ENCODE peak calls at places on chromosomes 11 and 22, in ten cellular contexts. B is prostate gland, U is esophagus squamous epithelium, Y is tibial nerve, Z is suprapubic skin, J is heart left ventricle, S is transverse colon, N is spleen, L is GM12878, G is sigmoid colon. P is an unnamed sample.

GRCh38 chr11:2807276-2807681 is 78.3 kb downstream of the CDKN1C start:
- DNase-seq in B (peak), U (no peak), Y (peak), Z (peak), J (peak), S (peak), N (peak), L (no peak), G (peak), P (peak)

GRCh38 chr11:43404836-43405479 is 46.2 kb downstream of the TTC17 start:
- DNase-seq in B (no peak), U (no peak), Y (no peak), Z (no peak), J (no peak), S (no peak), N (no peak), L (no peak), G (no peak), P (no peak)

GRCh38 chr22:49582171-49582570 is 245.5 kb downstream of the BRD1 start:
- DNase-seq in B (no peak), U (no peak), Y (no peak), Z (no peak), J (no peak), S (peak), N (no peak), L (no peak), G (no peak), P (no peak)

GRCh38 chr11:86606849-86607481 is 65.5 kb downstream of the ME3 start:
- DNase-seq in B (no peak), U (no peak), Y (no peak), Z (no peak), J (no peak), S (no peak), N (no peak), L (no peak), G (no peak), P (no peak)

GRCh38 chr11:10387209-10388083 is 67.6 kb upstream of the AMPD3 start:
- DNase-seq in B (no peak), U (no peak), Y (peak), Z (peak), J (peak), S (peak), N (no peak), L (no peak), G (peak), P (peak)

GRCh38 chr11:122797651-122798050 is 40.6 kb upstream of the CRTAM start:
- DNase-seq in B (no peak), U (no peak), Y (no peak), Z (no peak), J (no peak), S (no peak), N (no peak), L (no peak), G (no peak), P (no peak)

GRCh38 chr11:3855808-3856491 is 486 bp downstream of the STIM1 start:
- DNase-seq in B (no peak), U (no peak), Y (no peak), Z (peak), J (peak), S (peak), N (peak), L (no peak), G (peak), P (peak)

GRCh38 chr11:72585762-72586590 is 88.2 kb downstream of the PDE2A start:
- DNase-seq in B (peak), U (no peak), Y (peak), Z (no peak), J (peak), S (peak), N (peak), L (peak), G (peak), P (peak)

GRCh38 chr11:17443926-17444690 is 32.5 kb downstream of the ABCC8 start:
- DNase-seq in B (no peak), U (no peak), Y (no peak), Z (no peak), J (no peak), S (no peak), N (no peak), L (no peak), G (no peak), P (no peak)

GRCh38 chr11:3994030-3994640 is 100.5 kb upstream of the RRM1 start:
- DNase-seq in B (no peak), U (no peak), Y (no peak), Z (no peak), J (no peak), S (no peak), N (no peak), L (no peak), G (no peak), P (no peak)

GRCh38 chr11:134499990-134500389 is 87.9 kb upstream of the B3GAT1 start:
- DNase-seq in B (no peak), U (no peak), Y (no peak), Z (no peak), J (no peak), S (no peak), N (peak), L (no peak), G (peak), P (peak)

GRCh38 chr22:44584256-44584902 is 86.3 kb upstream of the RTL6 start:
- DNase-seq in B (no peak), U (no peak), Y (no peak), Z (peak), J (peak), S (no peak), N (peak), L (no peak), G (peak), P (no peak)

GRCh38 chr11:65180877-65181568 is 705 bp upstream of the CAPN1 start:
- DNase-seq in B (peak), U (no peak), Y (peak), Z (peak), J (peak), S (peak), N (peak), L (peak), G (peak), P (peak)

GRCh38 chr11:120244476-120244875 is 4.5 kb downstream of the POU2F3 start:
- DNase-seq in B (no peak), U (no peak), Y (no peak), Z (no peak), J (no peak), S (no peak), N (peak), L (no peak), G (no peak), P (no peak)

GRCh38 chr22:46067159-46068111 is 82.9 kb upstream of the PPARA start:
- DNase-seq in B (no peak), U (no peak), Y (no peak), Z (no peak), J (peak), S (peak), N (peak), L (no peak), G (peak), P (peak)

GRCh38 chr11:77799338-77799737 is 21.2 kb downstream of the RSF1 start:
- DNase-seq in B (no peak), U (no peak), Y (no peak), Z (no peak), J (no peak), S (no peak), N (no peak), L (no peak), G (no peak), P (no peak)

GRCh38 chr11:45662665-45663485 is 2.5 kb downstream of the CHST1 start:
- DNase-seq in B (no peak), U (no peak), Y (no peak), Z (no peak), J (no peak), S (no peak), N (peak), L (no peak), G (peak), P (no peak)

GRCh38 chr11:85407648-85408047 is 219.5 kb downstream of the DLG2 start:
- DNase-seq in B (no peak), U (no peak), Y (no peak), Z (no peak), J (no peak), S (no peak), N (no peak), L (no peak), G (no peak), P (no peak)

DNA sequence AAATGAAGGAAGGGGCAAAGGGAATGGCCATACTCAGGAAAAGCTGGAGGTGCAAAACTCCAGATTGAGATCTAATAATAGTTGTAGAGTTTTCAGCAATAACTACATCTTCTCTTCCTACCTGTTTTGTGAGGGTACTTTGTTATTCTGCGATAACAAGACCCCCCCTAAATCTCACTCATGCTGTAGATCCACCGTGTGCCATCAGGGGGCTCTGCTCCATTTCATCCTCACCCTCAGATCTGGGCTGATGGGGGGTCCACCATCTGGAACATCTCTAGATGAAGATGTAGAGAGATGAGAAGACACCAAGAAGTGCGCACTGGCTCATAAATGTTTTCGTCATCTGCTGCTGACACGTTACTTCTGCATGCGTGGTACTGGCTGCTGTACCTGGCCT is 135.9 kb upstream of the KIRREL3 start:
- DNase-seq in B (no peak), U (no peak), Y (no peak), Z (no peak), J (no peak), S (no peak), N (no peak), L (no peak), G (no peak), P (no peak)
- TF ChIP-seq CTCF in B (no peak), U (no peak), Y (no peak), Z (no peak), J (no peak), S (no peak), N (no peak), L (no peak), G (no peak), P (no peak)

GRCh38 chr11:118359295-118359958 is at the start of gene UBE4A:
- DNase-seq in B (peak), U (peak), Y (peak), Z (peak), J (peak), S (peak), N (peak), L (peak), G (peak), P (peak)
- TF ChIP-seq POLR2A in B (peak), U (peak), Y (peak), Z (peak), J (peak), S (peak), N (peak), L (peak), G (no peak), P (peak)

GRCh38 chr11:94793002-94793401 is 24.8 kb downstream of the AMOTL1 start:
- DNase-seq in B (no peak), U (no peak), Y (no peak), Z (no peak), J (no peak), S (no peak), N (no peak), L (no peak), G (no peak), P (no peak)
- H3K27ac ChIP-seq in B (peak), U (no peak), Y (no peak), Z (peak), J (peak), S (peak), N (peak), L (no peak), G (peak), P (no peak)

GRCh38 chr11:60629399-60629798 is 70.0 kb upstream of the MS4A8 start:
- DNase-seq in B (no peak), U (no peak), Y (no peak), Z (no peak), J (no peak), S (no peak), N (no peak), L (no peak), G (no peak), P (no peak)

DNA sequence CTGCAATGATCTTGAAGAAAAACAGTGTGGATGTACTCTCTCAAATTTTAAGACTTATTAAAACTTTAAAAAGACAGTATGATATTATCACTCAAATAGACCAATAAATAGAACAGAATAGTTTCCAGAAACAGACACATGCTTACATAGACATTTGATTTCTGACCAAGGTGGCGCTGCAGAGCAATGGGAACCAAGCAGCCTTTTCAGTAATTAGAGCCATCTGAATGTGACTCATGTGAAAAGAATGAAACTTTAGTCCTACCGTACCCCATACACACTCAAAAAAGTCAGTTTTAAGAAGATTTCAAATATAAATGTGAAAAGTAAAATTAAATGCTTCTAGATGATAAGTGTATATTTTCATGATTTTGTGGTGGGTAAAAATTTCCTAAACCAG is 74.2 kb upstream of the MS4A8 start:
- DNase-seq in B (peak), U (no peak), Y (peak), Z (no peak), J (no peak), S (no peak), N (no peak), L (no peak), G (no peak), P (no peak)
- TF ChIP-seq CTCF in B (no peak), U (no peak), Y (no peak), Z (no peak), J (no peak), S (no peak), N (no peak), L (peak), G (no peak), P (no peak)

DNA sequence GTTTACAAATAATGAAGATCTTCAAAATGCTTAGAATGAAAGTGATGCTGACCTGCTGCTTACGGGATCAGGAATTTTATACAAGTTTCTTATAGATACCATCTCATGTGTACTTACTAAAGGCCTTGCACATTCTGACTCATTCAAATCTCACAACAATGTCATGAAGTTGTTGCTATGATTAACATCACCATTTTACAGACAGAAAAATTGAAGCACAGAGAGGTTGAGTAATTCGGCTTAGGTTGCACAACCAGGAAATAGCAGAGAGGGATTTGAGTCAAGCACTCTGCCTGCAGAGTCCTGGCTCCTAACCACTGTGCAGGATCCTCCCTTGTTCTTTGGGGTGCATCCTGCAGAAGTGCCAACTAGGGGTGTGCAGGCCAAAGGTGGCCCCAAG is 471.9 kb downstream of the MIAT start:
- DNase-seq in B (no peak), U (no peak), Y (no peak), Z (no peak), J (no peak), S (no peak), N (no peak), L (no peak), G (no peak), P (no peak)
- TF ChIP-seq POLR2A in B (no peak), U (no peak), Y (no peak), Z (no peak), J (no peak), S (no peak), N (no peak), L (no peak), G (no peak), P (no peak)

DNA sequence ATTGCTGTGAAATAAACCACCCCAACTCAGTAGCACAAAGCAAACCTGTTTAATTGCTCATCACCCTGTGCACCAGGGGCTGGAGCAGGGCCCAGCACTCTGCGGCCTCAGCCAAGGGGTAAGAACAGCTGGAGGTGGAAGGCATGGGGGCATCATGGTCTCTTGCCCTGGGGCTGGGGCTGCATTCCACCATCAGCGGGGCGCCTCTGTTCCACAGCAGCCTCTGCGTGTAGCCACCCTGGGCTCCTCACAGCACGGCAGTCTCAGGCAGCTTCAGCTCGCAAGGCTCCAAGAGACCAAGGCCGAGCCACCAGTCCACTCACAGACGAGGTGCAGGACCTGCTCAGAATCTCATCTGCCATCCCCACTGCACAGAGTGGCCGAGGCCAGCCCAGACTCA is 630.7 kb downstream of the TBC1D22A start:
- DNase-seq in B (no peak), U (no peak), Y (no peak), Z (peak), J (no peak), S (no peak), N (peak), L (no peak), G (peak), P (no peak)
- H3K27ac ChIP-seq in B (no peak), U (no peak), Y (no peak), Z (no peak), J (no peak), S (no peak), N (no peak), L (no peak), G (no peak), P (no peak)

GRCh38 chr11:58916637-58917036 is 22.7 kb upstream of the GLYATL1 start:
- DNase-seq in B (no peak), U (no peak), Y (no peak), Z (no peak), J (no peak), S (no peak), N (no peak), L (no peak), G (no peak), P (no peak)
- TF ChIP-seq CTCF in B (no peak), U (no peak), Y (no peak), Z (no peak), J (no peak), S (no peak), N (no peak), L (no peak), G (no peak), P (no peak)

GRCh38 chr11:66505276-66505816 is 5.1 kb upstream of the BBS1 start:
- DNase-seq in B (no peak), U (no peak), Y (no peak), Z (no peak), J (no peak), S (no peak), N (no peak), L (no peak), G (no peak), P (no peak)

GRCh38 chr11:66510990-66511339 is 530 bp downstream of the BBS1 start:
- DNase-seq in B (no peak), U (no peak), Y (no peak), Z (no peak), J (no peak), S (no peak), N (no peak), L (no peak), G (no peak), P (no peak)

GRCh38 chr11:66509131-66509561 is 1.3 kb upstream of the BBS1 start:
- DNase-seq in B (no peak), U (no peak), Y (no peak), Z (no peak), J (no peak), S (no peak), N (no peak), L (no peak), G (no peak), P (no peak)

DNA sequence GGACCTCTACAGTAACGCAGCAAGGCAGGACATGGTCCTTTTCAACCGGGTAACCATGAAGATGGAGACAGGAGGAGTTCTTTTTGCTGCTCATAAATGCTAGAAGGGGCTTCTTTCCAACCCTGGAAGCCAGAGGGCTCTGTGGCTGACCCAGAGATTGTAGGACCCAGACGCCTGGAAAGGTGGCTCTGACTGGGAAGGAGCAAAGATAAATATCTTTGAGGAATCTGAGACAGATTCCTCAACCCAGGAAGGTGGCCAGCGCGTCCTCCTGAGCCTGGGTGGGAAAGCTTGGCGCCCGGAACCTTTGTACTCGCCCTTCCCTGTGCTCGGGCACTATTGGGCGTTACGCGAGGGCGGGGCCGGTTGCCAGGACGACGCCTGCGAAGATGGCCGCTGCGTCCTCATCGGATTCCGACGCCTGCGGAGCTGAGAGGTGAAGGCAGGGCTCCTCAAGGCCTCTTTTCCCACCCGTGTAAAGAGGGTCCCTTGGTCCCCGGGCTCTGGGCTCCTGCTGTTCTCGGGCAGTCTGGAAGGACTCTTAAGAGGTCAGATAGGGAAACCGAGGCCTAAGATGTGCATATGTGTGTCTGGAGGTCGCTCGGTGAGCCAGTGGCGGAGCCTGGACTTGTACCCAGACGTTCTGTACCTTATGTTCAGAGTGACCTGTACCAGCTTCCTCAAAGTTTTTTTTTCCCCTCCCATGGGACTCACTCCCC is at the start of gene BBS1:
- DNase-seq in B (peak), U (peak), Y (peak), Z (peak), J (peak), S (peak), N (peak), L (peak), G (peak), P (peak)
- TF ChIP-seq POLR2A in B (peak), U (no peak), Y (peak), Z (no peak), J (peak), S (peak), N (no peak), L (peak), G (peak), P (peak)

P was measured in Peyer's patch.